ENCODE peak calls at places on chromosomes 1 and 21, in seven cellular contexts. L, A, O, T, R, C and E are unnamed samples.

GRCh38 chr1:42981871-42982270 is 23.2 kb upstream of the SLC2A1 start:
- DNase-seq in A (no peak), O (no peak), C (no peak), L (no peak), R (no peak), T (no peak), E (no peak)

GRCh38 chr1:115761601-115762302 is 6.8 kb downstream of the CASQ2 start:
- DNase-seq in R (no peak), T (no peak), C (no peak), L (no peak), A (no peak), O (no peak), E (no peak)

GRCh38 chr1:208098758-208099157 is 145.4 kb downstream of the PLXNA2 start:
- DNase-seq in A (no peak), L (no peak), R (no peak), C (no peak), O (no peak), T (no peak), E (no peak)

GRCh38 chr21:33268392-33268735 is 2.2 kb downstream of the IL10RB start:
- DNase-seq in C (peak; percentile 42), R (no peak), T (no peak), A (no peak), L (no peak), O (no peak), E (peak; percentile 26)

GRCh38 chr1:77825356-77825709 is 45.9 kb downstream of the MIGA1 start:
- DNase-seq in O (peak; percentile 44), A (peak; percentile 91), T (no peak), L (peak; percentile 54), R (peak; percentile 38), C (no peak), E (peak; percentile 52)

GRCh38 chr1:20728371-20729154 is 3.9 kb downstream of the SH2D5 start:
- DNase-seq in L (no peak), C (no peak), T (peak; percentile 26), R (no peak), A (no peak), O (no peak), E (peak; percentile 53)

GRCh38 chr1:117825414-117825813 is 104.0 kb downstream of the GDAP2 start:
- DNase-seq in L (no peak), C (no peak), A (no peak), O (no peak), T (no peak), R (no peak), E (no peak)

GRCh38 chr21:36699026-36699545 is at the start of gene SIM2:
- DNase-seq in C (no peak), A (peak; percentile 52), T (peak; percentile 58), R (peak; percentile 46), L (peak; percentile 83), O (no peak), E (peak; percentile 86)

GRCh38 chr1:163120372-163120771 is 51.2 kb downstream of the RGS4 start:
- DNase-seq in R (no peak), T (no peak), A (no peak), O (no peak), L (no peak), C (no peak), E (no peak)

GRCh38 chr21:15986277-15986676 is 256.5 kb downstream of the USP25 start:
- DNase-seq in L (no peak), A (no peak), R (no peak), O (no peak), T (no peak), C (no peak), E (no peak)

GRCh38 chr1:27517305-27517704 is 27.3 kb upstream of the WASF2 start:
- DNase-seq in T (no peak), R (no peak), A (no peak), O (no peak), C (peak; percentile 72), L (no peak), E (no peak)

GRCh38 chr1:167905182-167905581 is 8.8 kb downstream of the ADCY10 start:
- DNase-seq in R (no peak), O (peak; percentile 48), T (peak; percentile 49), L (peak; percentile 71), C (no peak), A (peak; percentile 71), E (no peak)

GRCh38 chr1:44024903-44025525 is 6.2 kb downstream of the SLC6A9 start:
- DNase-seq in O (no peak), L (no peak), A (no peak), R (no peak), T (no peak), C (no peak), E (no peak)

GRCh38 chr1:225454067-225454618 is 26.3 kb upstream of the LBR start:
- DNase-seq in T (no peak), O (peak; percentile 65), C (no peak), L (no peak), R (no peak), A (peak; percentile 31), E (peak; percentile 13)

GRCh38 chr1:205251576-205251975 is 23.8 kb downstream of the TMCC2 start:
- DNase-seq in C (no peak), T (no peak), R (no peak), O (no peak), L (no peak), A (no peak), E (no peak)

GRCh38 chr1:152408664-152409063 is 5.4 kb downstream of the CRNN start:
- DNase-seq in O (no peak), R (no peak), T (no peak), A (no peak), C (no peak), L (no peak), E (no peak)

GRCh38 chr1:156748670-156749428 is 2.6 kb downstream of the HDGF start:
- DNase-seq in O (peak; percentile 50), A (peak; percentile 63), C (peak; percentile 81), L (no peak), T (no peak), R (no peak), E (peak; percentile 58)

GRCh38 chr21:44949161-44950015 is 9.6 kb downstream of the SLX9 start:
- DNase-seq in T (peak; percentile 91), A (peak; percentile 76), O (peak; percentile 57), C (peak; percentile 91), L (peak; percentile 90), R (peak; percentile 42), E (peak; percentile 98)

GRCh38 chr1:7551442-7551841 is 219.7 kb upstream of the VAMP3 start:
- DNase-seq in L (no peak), A (no peak), T (no peak), O (no peak), R (no peak), C (no peak), E (no peak)

GRCh38 chr1:71745326-71745725 is 537.0 kb downstream of the NEGR1 start:
- DNase-seq in O (no peak), C (no peak), R (no peak), T (no peak), A (no peak), L (no peak), E (no peak)

GRCh38 chr1:203318229-203318517 is 12.9 kb downstream of the BTG2 start:
- DNase-seq in R (no peak), T (no peak), L (no peak), C (no peak), O (no peak), A (no peak), E (no peak)
- H3K27ac ChIP-seq in R (no peak overlapping the region), T (no peak overlapping the region), L (no peak overlapping the region), C (no peak overlapping the region), O (no peak overlapping the region), A (no peak overlapping the region), E (no peak overlapping the region)

DNA sequence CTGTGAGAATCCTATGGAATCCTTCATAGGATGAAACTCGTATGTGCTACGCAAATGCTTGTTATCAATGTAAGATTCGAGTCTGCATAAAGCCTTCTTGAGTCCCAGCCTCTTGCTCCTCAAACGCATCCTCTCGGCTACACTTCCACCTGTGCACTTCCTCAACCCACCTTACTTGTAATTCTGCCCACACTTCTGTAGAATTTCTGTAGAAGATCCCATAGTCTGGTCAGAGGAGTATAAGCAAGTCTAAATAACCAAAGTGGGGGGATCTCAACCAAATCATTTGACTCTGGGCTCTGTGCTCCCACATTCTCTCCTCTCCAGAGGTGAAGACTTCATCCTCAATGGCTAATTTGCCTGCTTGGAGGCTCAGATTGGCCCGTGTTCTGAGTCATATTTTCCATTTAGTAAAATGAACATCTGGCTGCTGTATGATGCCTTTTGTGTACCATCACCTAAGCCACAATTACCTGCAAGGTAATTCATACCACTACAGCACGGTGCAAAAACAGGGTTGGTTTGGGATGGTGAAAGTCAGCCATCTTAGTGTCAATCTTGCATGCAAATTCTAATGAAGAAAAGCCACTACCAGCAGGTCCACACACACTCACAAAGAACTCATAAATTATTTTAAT is 63.2 kb downstream of the ITPKB start:
- DNase-seq in A (no peak), L (no peak), O (no peak), R (no peak), T (no peak), C (no peak), E (no peak)
- H3K9ac ChIP-seq in A (no peak overlapping the region), L (no peak overlapping the region), O (no peak overlapping the region), R (no peak overlapping the region), T (no peak overlapping the region), C (peak overlapping the region; percentile 1), E (no peak overlapping the region)

GRCh38 chr1:36096500-36097412 is 8.1 kb downstream of the ADPRS start:
- DNase-seq in C (no peak), T (peak; percentile 80), A (peak; percentile 5), O (peak; percentile 39), R (no peak), L (peak; percentile 66), E (peak; percentile 89)
- TF ChIP-seq CTCF in C (no peak), T (peak; percentile 62), A (peak; percentile 29), O (no peak), R (peak; percentile 44), L (peak; percentile 36), E (peak; percentile 68)

GRCh38 chr1:10514490-10515235 is 39.9 kb downstream of the PEX14 start:
- DNase-seq in O (peak; percentile 47), L (peak; percentile 76), C (no peak), R (peak; percentile 29), T (no peak), A (peak; percentile 61), E (no peak)
- H3K27ac ChIP-seq in O (no peak overlapping the region), L (no peak overlapping the region), C (no peak overlapping the region), R (no peak overlapping the region), T (no peak overlapping the region), A (no peak overlapping the region), E (no peak overlapping the region)

GRCh38 chr1:230291731-230292620 is 134.2 kb downstream of the PGBD5 start:
- DNase-seq in C (no peak), A (no peak), L (peak; percentile 36), T (no peak), R (no peak), O (no peak), E (no peak)
- H3K9ac ChIP-seq in C (no peak overlapping the region), A (no peak overlapping the region), L (no peak overlapping the region), T (no peak overlapping the region), R (no peak overlapping the region), O (no peak overlapping the region), E (no peak overlapping the region)

GRCh38 chr1:235617808-235618207 is 31.8 kb downstream of the GNG4 start:
- DNase-seq in L (no peak), T (no peak), C (no peak), A (peak; percentile 77), O (no peak), R (no peak), E (no peak)
- TF ChIP-seq CTCF in L (no peak), T (no peak), C (no peak), A (peak; percentile 56), O (no peak), R (peak; percentile 35), E (peak; percentile 16)

GRCh38 chr21:26127918-26128317 is 42.7 kb downstream of the APP start:
- DNase-seq in L (no peak), R (no peak), A (peak; percentile 69), T (no peak), O (no peak), C (no peak), E (no peak)
- H3K27ac ChIP-seq in L (no peak overlapping the region), R (no peak overlapping the region), A (no peak overlapping the region), T (no peak overlapping the region), O (no peak overlapping the region), C (no peak overlapping the region), E (no peak overlapping the region)

GRCh38 chr1:201732351-201732750 is 96.6 kb upstream of the IPO9 start:
- DNase-seq in A (peak; percentile 67), C (no peak), R (no peak), T (no peak), O (no peak), L (no peak), E (no peak)
- H3K9ac ChIP-seq in A (no peak overlapping the region), C (no peak overlapping the region), R (no peak overlapping the region), T (no peak overlapping the region), O (no peak overlapping the region), L (no peak overlapping the region), E (no peak overlapping the region)